ENCODE peak calls at places on chromosome 6, in nine cellular contexts. K, W, Z, X, O, S, B, F and Y are unnamed samples.

GRCh38 chr6:15026832-15027231 is 219.0 kb upstream of the JARID2 start:
- DNase-seq in F (peak), S (no peak), O (no peak), Z (peak), K (no peak), X (peak), B (peak), W (no peak), Y (peak)

GRCh38 chr6:16799279-16800193 is 38.3 kb upstream of the ATXN1 start:
- DNase-seq in X (peak), K (no peak), O (peak), F (peak), W (no peak), B (no peak), S (no peak), Z (no peak), Y (no peak)

GRCh38 chr6:49906511-49906910 is 40.2 kb upstream of the CRISP1 start:
- DNase-seq in O (no peak), K (no peak), S (no peak), F (no peak), W (no peak), B (no peak), X (no peak), Z (no peak), Y (no peak)

GRCh38 chr6:157060440-157060949 is 262.8 kb downstream of the TMEM242 start:
- DNase-seq in K (no peak), O (no peak), W (no peak), B (no peak), X (no peak), F (no peak), Z (no peak), S (no peak), Y (no peak)

GRCh38 chr6:155327326-155328073 is 13.2 kb upstream of the TFB1M start:
- DNase-seq in X (peak), B (peak), K (no peak), Z (peak), O (peak), W (peak), S (peak), F (peak), Y (peak)

GRCh38 chr6:156659317-156660198 is 117.6 kb upstream of the ARID1B start:
- DNase-seq in B (no peak), X (no peak), Z (no peak), W (no peak), F (no peak), S (no peak), K (no peak), O (no peak), Y (no peak)

GRCh38 chr6:168711049-168711640 is 270.2 kb downstream of the SMOC2 start:
- DNase-seq in S (no peak), K (no peak), X (no peak), W (no peak), Z (no peak), O (no peak), B (no peak), F (no peak), Y (no peak)

GRCh38 chr6:160929831-160930230 is 61.7 kb upstream of the MAP3K4 start:
- DNase-seq in O (no peak), B (no peak), X (no peak), F (no peak), Z (no peak), K (no peak), S (no peak), W (no peak), Y (no peak)

GRCh38 chr6:40695114-40695513 is 108.0 kb upstream of the LRFN2 start:
- DNase-seq in Z (no peak), B (no peak), F (no peak), W (no peak), S (no peak), X (no peak), K (no peak), O (no peak), Y (no peak)

GRCh38 chr6:149043476-149044130 is 273.9 kb upstream of the TAB2 start:
- DNase-seq in Z (no peak), B (no peak), S (no peak), F (peak), O (no peak), X (no peak), W (no peak), K (no peak), Y (no peak)

GRCh38 chr6:83055366-83055964 is 10.2 kb downstream of the UBE3D start:
- DNase-seq in W (no peak), X (peak), K (no peak), S (peak), F (peak), B (peak), Z (peak), O (peak), Y (peak)

GRCh38 chr6:147156799-147157382 is 47.3 kb upstream of the STXBP5 start:
- DNase-seq in F (no peak), K (no peak), W (no peak), X (peak), O (peak), B (peak), S (no peak), Z (no peak), Y (no peak)

GRCh38 chr6:136956590-136957573 is 34.8 kb downstream of the SLC35D3 start:
- DNase-seq in X (no peak), O (no peak), W (peak), S (no peak), Z (no peak), K (no peak), F (peak), B (no peak), Y (no peak)

GRCh38 chr6:158574800-158575199 is 14.9 kb downstream of the TMEM181 start:
- DNase-seq in S (no peak), O (no peak), W (no peak), K (no peak), X (no peak), Z (no peak), B (no peak), F (no peak), Y (no peak)

GRCh38 chr6:158798311-158798710 is 20.9 kb downstream of the EZR start:
- DNase-seq in Z (no peak), B (no peak), S (no peak), X (no peak), W (no peak), O (no peak), K (no peak), F (no peak), Y (no peak)

GRCh38 chr6:103800131-103800670 is 1059.5 kb downstream of the HACE1 start:
- DNase-seq in Z (no peak), S (no peak), K (no peak), O (no peak), F (no peak), B (no peak), X (no peak), W (no peak), Y (no peak)

GRCh38 chr6:2426561-2427340 is 181.3 kb upstream of the GMDS start:
- DNase-seq in Z (no peak), O (no peak), X (peak), B (peak), W (no peak), F (no peak), S (no peak), K (no peak), Y (no peak)

GRCh38 chr6:32790306-32790705 is 26.5 kb downstream of the HLA-DOB start:
- DNase-seq in O (peak), S (no peak), X (no peak), K (no peak), F (no peak), Z (no peak), W (no peak), B (peak), Y (no peak)

GRCh38 chr6:7218586-7218985 is 94.4 kb downstream of the SSR1 start:
- DNase-seq in W (no peak), K (no peak), S (no peak), Z (no peak), B (no peak), X (peak), F (no peak), O (no peak), Y (no peak)

GRCh38 chr6:116682334-116682712 is 1.3 kb downstream of the KPNA5 start:
- DNase-seq in S (no peak), K (no peak), O (peak), B (peak), X (peak), Z (no peak), W (no peak), F (peak), Y (peak)

GRCh38 chr6:9507136-9507895 is 907.6 kb downstream of the TFAP2A start:
- DNase-seq in W (no peak), F (no peak), X (no peak), B (no peak), O (no peak), Z (no peak), K (no peak), S (no peak), Y (no peak)

GRCh38 chr6:1222426-1223311 is 89.2 kb upstream of the FOXQ1 start:
- DNase-seq in B (no peak), K (no peak), F (no peak), Z (peak), O (peak), S (no peak), X (no peak), W (no peak), Y (no peak)

GRCh38 chr6:149169761-149170359 is 147.7 kb upstream of the TAB2 start:
- DNase-seq in S (no peak), X (no peak), O (peak), B (peak), Z (no peak), F (peak), W (no peak), K (no peak), Y (no peak)

GRCh38 chr6:104789770-104790190 is 69.9 kb downstream of the HACE1 start:
- DNase-seq in W (no peak), Z (no peak), X (peak), B (peak), S (no peak), K (no peak), O (peak), F (peak), Y (no peak)

GRCh38 chr6:2225422-2226392 is 19.7 kb downstream of the GMDS start:
- DNase-seq in F (peak), B (no peak), O (no peak), W (no peak), X (peak), S (no peak), K (no peak), Z (no peak), Y (no peak)

GRCh38 chr6:6997282-6998193 is 110.2 kb upstream of the RREB1 start:
- DNase-seq in X (no peak), Z (no peak), B (no peak), O (no peak), F (no peak), W (no peak), K (no peak), S (no peak), Y (no peak)

GRCh38 chr6:116238083-116238482 is 15.8 kb downstream of the TSPYL4 start:
- DNase-seq in S (no peak), W (no peak), Z (no peak), X (no peak), O (no peak), K (no peak), F (no peak), B (no peak), Y (no peak)

GRCh38 chr6:133895573-133896343 is 6.8 kb downstream of the TCF21 start:
- DNase-seq in B (no peak), F (peak), W (no peak), O (no peak), S (no peak), K (no peak), Z (peak), X (peak), Y (no peak)

GRCh38 chr6:141486942-141487341 is 645.8 kb upstream of the GJE1 start:
- DNase-seq in O (no peak), X (no peak), F (no peak), K (no peak), S (no peak), B (no peak), Z (no peak), W (no peak), Y (no peak)